ENCODE peak calls at places on chromosomes 13 and 19, in four cellular contexts. U is Peyer's patch; P is GM03348; G is stimulated activated CD8-positive, alpha-beta memory T cell treated with anti-CD3 and anti-CD28 coated beads, Interleukin-15, amount 100 ng/mL, for 24 hours. S is an unnamed sample.

GRCh38 chr19:50870417-50871089 is 2.7 kb upstream of the KLK2 start:
- DNase-seq in G (no peak), P (no peak), U (no peak), S (no peak)

GRCh38 chr19:35977446-35978222 is 17.4 kb upstream of the SDHAF1 start:
- DNase-seq in U (no peak), G (no peak), P (no peak), S (no peak)

GRCh38 chr19:10112895-10113591 is 1.6 kb downstream of the P2RY11 start:
- DNase-seq in G (no peak), P (peak), U (peak), S (no peak)

GRCh38 chr19:17787274-17787913 is 7.5 kb upstream of the B3GNT3 start:
- DNase-seq in U (no peak), P (no peak), G (no peak), S (no peak)

GRCh38 chr19:13615890-13616289 is 109.6 kb upstream of the CACNA1A start:
- DNase-seq in U (no peak), G (no peak), P (no peak), S (no peak)

GRCh38 chr13:37715606-37716015 is 117.0 kb upstream of the POSTN start:
- DNase-seq in P (no peak), U (no peak), G (no peak), S (peak)

GRCh38 chr19:53872762-53873161 is 5.1 kb downstream of the MYADM start:
- DNase-seq in G (no peak), U (no peak), P (no peak), S (no peak)

GRCh38 chr19:14369399-14370168 is 11.7 kb upstream of the ADGRE5 start:
- DNase-seq in P (peak), G (peak), U (peak), S (peak)

GRCh38 chr13:41196620-41197019 is 2.3 kb upstream of the KBTBD7 start:
- DNase-seq in U (no peak), G (no peak), P (no peak), S (no peak)

GRCh38 chr13:31068119-31068423 is 93.6 kb downstream of the HSPH1 start:
- DNase-seq in U (no peak), G (no peak), P (no peak), S (no peak)

GRCh38 chr19:47107201-47107952 is 6.2 kb downstream of the ZC3H4 start:
- DNase-seq in G (no peak), P (no peak), U (peak), S (peak)

GRCh38 chr13:27450921-27451461 is 627 bp upstream of the MTIF3 start:
- DNase-seq in P (peak), G (no peak), U (peak), S (peak)

GRCh38 chr13:43730642-43731041 is 56.1 kb downstream of the ENOX1 start:
- DNase-seq in U (no peak), P (peak), G (no peak), S (no peak)

GRCh38 chr19:43330726-43331434 is 22.6 kb upstream of the CD177 start:
- DNase-seq in P (no peak), G (no peak), U (no peak), S (no peak)

GRCh38 chr13:99723847-99724246 is 222.6 kb downstream of the TM9SF2 start:
- DNase-seq in G (no peak), U (no peak), P (no peak), S (no peak)

GRCh38 chr19:14105680-14106079 is 11.9 kb downstream of the PRKACA start:
- DNase-seq in G (no peak), U (no peak), P (no peak), S (no peak)

GRCh38 chr13:51223284-51224270 is 1.4 kb downstream of the FAM124A start:
- DNase-seq in G (no peak), U (no peak), P (no peak), S (no peak)

GRCh38 chr19:53102701-53103140 is 501 bp downstream of the ZNF160 start:
- DNase-seq in U (peak), G (no peak), P (peak), S (peak)

GRCh38 chr19:920051-920857 is 3.1 kb downstream of the KISS1R start:
- DNase-seq in G (no peak), P (no peak), U (peak), S (no peak)

GRCh38 chr13:48072304-48072703 is 22.6 kb downstream of the MED4 start:
- DNase-seq in U (no peak), P (no peak), G (no peak), S (no peak)

GRCh38 chr19:42436006-42436405 is 6.7 kb downstream of the CXCL17 start:
- DNase-seq in P (peak), U (no peak), G (no peak), S (peak)

GRCh38 chr19:44571830-44572661 is 41.3 kb upstream of the IGSF23 start:
- DNase-seq in U (no peak), G (no peak), P (no peak), S (no peak)

GRCh38 chr13:69585656-69586055 is 522.0 kb upstream of the ATXN8OS start:
- DNase-seq in P (no peak), G (no peak), U (no peak), S (no peak)

GRCh38 chr19:3047307-3048189 is 14.7 kb downstream of the TLE5 start:
- DNase-seq in G (no peak), U (peak), P (peak), S (peak)

GRCh38 chr19:50969413-50969760 is at the start of gene KLK6:
- DNase-seq in G (no peak), P (no peak), U (no peak), S (no peak)

GRCh38 chr13:76773695-76774094 is 112.5 kb downstream of the KCTD12 start:
- DNase-seq in P (no peak), U (no peak), G (no peak), S (peak)

GRCh38 chr13:76023644-76024043 is 387.5 kb downstream of the LMO7 start:
- DNase-seq in G (no peak), P (no peak), U (no peak), S (no peak)

GRCh38 chr13:29454931-29455481 is 140.5 kb downstream of the SLC7A1 start:
- DNase-seq in P (no peak), U (no peak), G (no peak), S (no peak)

GRCh38 chr13:51913421-51914136 is 51.8 kb downstream of the CCDC70 start:
- DNase-seq in G (no peak), P (no peak), U (no peak), S (no peak)

GRCh38 chr13:23497186-23497585 is 63.7 kb upstream of the SACS start:
- DNase-seq in U (no peak), G (no peak), P (no peak), S (no peak)

GRCh38 chr13:99886706-99887105 is 84.9 kb downstream of the ZIC5 start:
- DNase-seq in G (no peak), P (no peak), U (no peak), S (no peak)

GRCh38 chr13:50344717-50345116 is 329.5 kb downstream of the KCNRG start:
- DNase-seq in U (no peak), P (no peak), G (no peak), S (no peak)

GRCh38 chr19:18072335-18072734 is 14.4 kb downstream of the IL12RB1 start:
- DNase-seq in P (no peak), G (no peak), U (no peak), S (no peak)

GRCh38 chr13:38415233-38415632 is 65.6 kb downstream of the UFM1 start:
- DNase-seq in G (no peak), P (no peak), U (no peak), S (no peak)

GRCh38 chr13:22311734-22312404 is 641.0 kb downstream of the FGF9 start:
- DNase-seq in G (no peak), P (peak), U (no peak), S (no peak)

GRCh38 chr13:111110054-111110453 is 5.1 kb upstream of the ARHGEF7 start:
- DNase-seq in P (no peak), G (no peak), U (no peak), S (no peak)

GRCh38 chr19:12774588-12775555 is at the start of gene HOOK2:
- DNase-seq in P (no peak), G (no peak), U (peak), S (no peak)

S was measured in fibroblast of gingiva.